ENCODE peak calls at places on chromosomes 4 and X, in seven cellular contexts. J is astrocyte, V is upper lobe of right lung, I is IMR-90, Y is cardiac muscle cell, U is stomach, Q is SK-N-SH. F is an unnamed sample.
A peak's percentile ranks its signal among the peaks of the same experiment; 100 is the strongest.

GRCh38 chr4:150348079-150348478 is 233.9 kb upstream of the MAB21L2 start:
- DNase-seq in J (peak; percentile 77), V (no peak), I (peak; percentile 65), Y (no peak), U (no peak), Q (no peak), F (no peak)

GRCh38 chrX:109535578-109535977 is 1.1 kb upstream of the NXT2 start:
- DNase-seq in J (no peak), V (no peak), I (no peak), Y (no peak), U (no peak), Q (peak; percentile 54), F (no peak)

GRCh38 chrX:149818652-149819051 is 36.9 kb downstream of the MAGEA9 start:
- DNase-seq in J (peak; percentile 5), V (no peak), I (no peak), Y (no peak), U (no peak), Q (no peak), F (no peak)

GRCh38 chr4:37603070-37603468 is 83.1 kb downstream of the RELL1 start:
- DNase-seq in J (peak; percentile 20), V (peak; percentile 91), I (peak; percentile 61), Y (peak; percentile 74), U (peak; percentile 87), Q (peak; percentile 85), F (peak; percentile 82)

GRCh38 chr4:15368906-15369305 is 58.9 kb upstream of the C1QTNF7 start:
- DNase-seq in J (peak; percentile 64), V (no peak), I (peak; percentile 55), Y (no peak), U (no peak), Q (no peak), F (no peak)

GRCh38 chr4:118774989-118775388 is 60.9 kb downstream of the SEC24D start:
- DNase-seq in J (peak; percentile 48), V (no peak), I (peak; percentile 61), Y (no peak), U (no peak), Q (no peak), F (no peak)

GRCh38 chr4:159273126-159273438 is 170.2 kb downstream of the RAPGEF2 start:
- DNase-seq in J (no peak), V (no peak), I (no peak), Y (peak; percentile 47), U (no peak), Q (peak; percentile 45), F (no peak)

GRCh38 chr4:26020896-26021295 is 106.9 kb downstream of the SMIM20 start:
- DNase-seq in J (peak; percentile 91), V (no peak), I (peak; percentile 67), Y (no peak), U (no peak), Q (no peak), F (no peak)

GRCh38 chr4:78068481-78068880 is 11.4 kb downstream of the FRAS1 start:
- DNase-seq in J (no peak), V (no peak), I (no peak), Y (no peak), U (no peak), Q (no peak), F (no peak)

GRCh38 chrX:151973851-151974335 is 583 bp downstream of the GABRE start:
- DNase-seq in J (no peak), V (peak; percentile 74), I (no peak), Y (peak; percentile 2), U (no peak), Q (peak; percentile 19), F (no peak)

GRCh38 chr4:176238819-176239218 is 30.2 kb downstream of the ASB5 start:
- DNase-seq in J (peak; percentile 55), V (no peak), I (peak; percentile 46), Y (no peak), U (no peak), Q (no peak), F (no peak)

GRCh38 chrX:133715715-133716114 is 269.7 kb downstream of the GPC3 start:
- DNase-seq in J (no peak), V (no peak), I (no peak), Y (no peak), U (no peak), Q (no peak), F (no peak)

GRCh38 chr4:149887091-149887490 is 71.4 kb upstream of the IQCM start:
- DNase-seq in J (peak; percentile 30), V (no peak), I (no peak), Y (no peak), U (no peak), Q (no peak), F (no peak)

GRCh38 chrX:134173541-134174272 is 63.3 kb upstream of the CCDC160 start:
- DNase-seq in J (no peak), V (no peak), I (no peak), Y (peak; percentile 38), U (no peak), Q (peak; percentile 22), F (no peak)

GRCh38 chr4:46975841-46976551 is 17.4 kb downstream of the GABRA4 start:
- DNase-seq in J (no peak), V (no peak), I (peak; percentile 31), Y (no peak), U (no peak), Q (no peak), F (no peak)

GRCh38 chr4:89000844-89001360 is 56.1 kb downstream of the FAM13A start:
- DNase-seq in J (peak; percentile 58), V (no peak), I (peak; percentile 60), Y (no peak), U (no peak), Q (peak; percentile 53), F (no peak)

GRCh38 chr4:156547439-156547838 is 424.2 kb downstream of the PDGFC start:
- DNase-seq in J (peak; percentile 98), V (no peak), I (peak; percentile 97), Y (no peak), U (no peak), Q (no peak), F (no peak)

GRCh38 chrX:3257471-3257870 is 89.0 kb downstream of the MXRA5 start:
- DNase-seq in J (peak; percentile 44), V (no peak), I (no peak), Y (no peak), U (no peak), Q (no peak), F (no peak)

GRCh38 chr4:110623710-110624015 is 786 bp upstream of the PITX2 start:
- DNase-seq in J (no peak), V (no peak), I (no peak), Y (no peak), U (no peak), Q (no peak), F (no peak)

GRCh38 chrX:110418220-110418856 is 59.7 kb downstream of the RTL9 start:
- DNase-seq in J (peak; percentile 67), V (peak; percentile 60), I (peak; percentile 81), Y (peak; percentile 68), U (peak; percentile 32), Q (peak; percentile 22), F (peak; percentile 25)

GRCh38 chr4:168633071-168633470 is 136.2 kb downstream of the PALLD start:
- DNase-seq in J (no peak), V (no peak), I (no peak), Y (no peak), U (no peak), Q (no peak), F (no peak)

GRCh38 chr4:6889101-6889735 is 20.4 kb upstream of the TBC1D14 start:
- DNase-seq in J (no peak), V (peak; percentile 58), I (no peak), Y (no peak), U (peak; percentile 23), Q (no peak), F (no peak)

GRCh38 chrX:154751669-154752271 is 893 bp upstream of the GAB3 start:
- DNase-seq in J (no peak), V (no peak), I (no peak), Y (peak; percentile 29), U (no peak), Q (no peak), F (no peak)

GRCh38 chr4:25299476-25300203 is 12.9 kb upstream of the ZCCHC4 start:
- DNase-seq in J (no peak), V (no peak), I (no peak), Y (no peak), U (peak; percentile 82), Q (no peak), F (peak; percentile 89)

GRCh38 chrX:119539872-119540271 is 25.3 kb downstream of the STEEP1 start:
- DNase-seq in J (no peak), V (no peak), I (no peak), Y (no peak), U (no peak), Q (no peak), F (no peak)

GRCh38 chrX:94751611-94752010 is 1077.6 kb downstream of the FAM133A start:
- DNase-seq in J (no peak), V (no peak), I (no peak), Y (no peak), U (no peak), Q (no peak), F (no peak)

GRCh38 chr4:11631416-11631815 is 202.7 kb upstream of the HS3ST1 start:
- DNase-seq in J (no peak), V (no peak), I (peak; percentile 63), Y (no peak), U (no peak), Q (no peak), F (no peak)

GRCh38 chrX:151974336-151975227 is at the start of gene GABRE:
- DNase-seq in J (no peak), V (peak; percentile 79), I (no peak), Y (peak; percentile 63), U (peak; percentile 28), Q (peak; percentile 40), F (peak; percentile 65)

DNA sequence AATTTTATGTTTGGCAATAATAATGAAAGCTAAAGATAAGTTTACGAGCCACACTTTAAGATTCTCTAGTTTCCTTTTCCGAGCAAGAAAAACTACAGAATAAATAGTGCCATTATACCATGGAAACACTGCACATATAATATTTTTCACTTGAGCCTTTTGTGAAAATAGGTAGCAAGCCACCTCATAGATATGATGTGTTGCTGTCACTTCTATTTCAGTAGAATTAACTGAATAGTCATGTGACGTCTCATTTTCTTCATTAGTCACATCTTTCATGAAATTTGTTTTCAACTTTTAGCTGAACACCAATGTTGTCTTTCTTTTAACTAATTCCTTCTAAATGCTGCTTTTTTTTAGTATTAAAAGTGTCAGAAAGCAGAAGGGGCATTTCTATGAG is 574.3 kb downstream of the INPP4B start:
- DNase-seq in J (no peak), V (no peak), I (no peak), Y (no peak), U (no peak), Q (no peak), F (no peak)
- H3K27me3 ChIP-seq in J (no peaks in the 10 kb centered on the region), V (no peaks in the 10 kb centered on the region), I (no peaks in the 10 kb centered on the region), Y (no peaks in the 10 kb centered on the region), U (no peaks in the 10 kb centered on the region), Q (no peaks in the 10 kb centered on the region), F (no peaks in the 10 kb centered on the region)

GRCh38 chrX:130130990-130131389 is 20.7 kb upstream of the ELF4 start:
- DNase-seq in J (no peak), V (no peak), I (no peak), Y (no peak), U (no peak), Q (no peak), F (no peak)
- H3K27me3 ChIP-seq in J (no peaks in the 10 kb centered on the region), V (no peaks in the 10 kb centered on the region), I (no peaks in the 10 kb centered on the region), Y (no peaks in the 10 kb centered on the region), U (no peaks in the 10 kb centered on the region), Q (no peaks in the 10 kb centered on the region), F (no peaks in the 10 kb centered on the region)

GRCh38 chr4:112516401-112517066 is 554 bp upstream of the NEUROG2 start:
- DNase-seq in J (no peak), V (no peak), I (no peak), Y (peak; percentile 78), U (no peak), Q (peak; percentile 81), F (no peak)
- H3K27me3 ChIP-seq in J (peaks cover 93% of the 10 kb centered on the region), V (peaks cover 98% of the 10 kb centered on the region), I (peaks cover 85% of the 10 kb centered on the region), Y (peaks cover 100% of the 10 kb centered on the region), U (peaks cover 96% of the 10 kb centered on the region), Q (peaks cover 59% of the 10 kb centered on the region), F (peaks cover 6% of the 10 kb centered on the region)

GRCh38 chrX:34654939-34655338 is 2.1 kb downstream of the TMEM47 start:
- DNase-seq in J (no peak), V (no peak), I (no peak), Y (peak; percentile 5), U (no peak), Q (no peak), F (no peak)
- H3K27me3 ChIP-seq in J (no peaks in the 10 kb centered on the region), V (no peaks in the 10 kb centered on the region), I (no peaks in the 10 kb centered on the region), Y (no peaks in the 10 kb centered on the region), U (peaks cover 8% of the 10 kb centered on the region), Q (peaks cover 38% of the 10 kb centered on the region), F (no peaks in the 10 kb centered on the region)

F was measured in Caco-2.